ENCODE peak calls at places on chromosomes 12 and 14, in eight cellular contexts. One of them, this sample, is unnamed.

GRCh38 chr12:88549929-88550328 is 30.3 kb downstream of the KITLG start:
- DNase-seq in hepatocyte: no peak
- DNase-seq in MM.1S: no peak
- DNase-seq in HCT116: no peak
- DNase-seq in SK-N-SH: no peak
- DNase-seq in GM23338: no peak
- DNase-seq in OCI-LY7: no peak
- DNase-seq in PC-3: no peak
- DNase-seq in this sample: no peak

GRCh38 chr12:85278598-85279448 is 1.2 kb upstream of the ALX1 start:
- DNase-seq in OCI-LY7: no peak
- DNase-seq in hepatocyte: no peak
- DNase-seq in MM.1S: no peak
- DNase-seq in HCT116: no peak
- DNase-seq in PC-3: no peak
- DNase-seq in GM23338: peak
- DNase-seq in SK-N-SH: no peak
- DNase-seq in this sample: peak

GRCh38 chr14:67133595-67134441 is 55.4 kb upstream of the GARIN2 start:
- DNase-seq in HCT116: no peak
- DNase-seq in SK-N-SH: no peak
- DNase-seq in GM23338: peak
- DNase-seq in OCI-LY7: no peak
- DNase-seq in MM.1S: no peak
- DNase-seq in hepatocyte: no peak
- DNase-seq in PC-3: no peak
- DNase-seq in this sample: no peak

GRCh38 chr12:124500232-124501079 is 67.0 kb downstream of the NCOR2 start:
- DNase-seq in HCT116: no peak
- DNase-seq in PC-3: peak
- DNase-seq in SK-N-SH: no peak
- DNase-seq in GM23338: peak
- DNase-seq in MM.1S: no peak
- DNase-seq in OCI-LY7: no peak
- DNase-seq in hepatocyte: peak
- DNase-seq in this sample: peak

GRCh38 chr12:84043355-84043754 is 869.2 kb downstream of the SLC6A15 start:
- DNase-seq in OCI-LY7: no peak
- DNase-seq in hepatocyte: peak
- DNase-seq in HCT116: no peak
- DNase-seq in MM.1S: no peak
- DNase-seq in SK-N-SH: no peak
- DNase-seq in PC-3: no peak
- DNase-seq in GM23338: no peak
- DNase-seq in this sample: no peak

GRCh38 chr12:130436741-130437501 is 99.2 kb downstream of the PIWIL1 start:
- DNase-seq in MM.1S: no peak
- DNase-seq in PC-3: no peak
- DNase-seq in hepatocyte: no peak
- DNase-seq in SK-N-SH: no peak
- DNase-seq in HCT116: no peak
- DNase-seq in GM23338: no peak
- DNase-seq in OCI-LY7: no peak
- DNase-seq in this sample: no peak

GRCh38 chr12:79371226-79371625 is 319.5 kb downstream of the PAWR start:
- DNase-seq in GM23338: no peak
- DNase-seq in OCI-LY7: no peak
- DNase-seq in HCT116: no peak
- DNase-seq in SK-N-SH: no peak
- DNase-seq in PC-3: no peak
- DNase-seq in hepatocyte: no peak
- DNase-seq in MM.1S: no peak
- DNase-seq in this sample: no peak

GRCh38 chr14:71229875-71230274 is 322.6 kb downstream of the PCNX1 start:
- DNase-seq in GM23338: no peak
- DNase-seq in PC-3: no peak
- DNase-seq in hepatocyte: no peak
- DNase-seq in OCI-LY7: no peak
- DNase-seq in MM.1S: no peak
- DNase-seq in HCT116: no peak
- DNase-seq in SK-N-SH: no peak
- DNase-seq in this sample: no peak

GRCh38 chr14:99248761-99249171 is 23.2 kb downstream of the BCL11B start:
- DNase-seq in hepatocyte: no peak
- DNase-seq in GM23338: no peak
- DNase-seq in OCI-LY7: no peak
- DNase-seq in PC-3: no peak
- DNase-seq in SK-N-SH: no peak
- DNase-seq in MM.1S: no peak
- DNase-seq in HCT116: no peak
- DNase-seq in this sample: no peak

GRCh38 chr14:99246536-99247083 is 25.4 kb downstream of the BCL11B start:
- DNase-seq in OCI-LY7: no peak
- DNase-seq in MM.1S: no peak
- DNase-seq in PC-3: no peak
- DNase-seq in hepatocyte: no peak
- DNase-seq in GM23338: peak
- DNase-seq in SK-N-SH: no peak
- DNase-seq in HCT116: no peak
- DNase-seq in this sample: peak

GRCh38 chr14:99247772-99248171 is 24.2 kb downstream of the BCL11B start:
- DNase-seq in HCT116: no peak
- DNase-seq in OCI-LY7: no peak
- DNase-seq in PC-3: no peak
- DNase-seq in hepatocyte: no peak
- DNase-seq in GM23338: no peak
- DNase-seq in SK-N-SH: no peak
- DNase-seq in MM.1S: no peak
- DNase-seq in this sample: no peak

GRCh38 chr14:99245541-99246511 is 26.2 kb downstream of the BCL11B start:
- DNase-seq in SK-N-SH: no peak
- DNase-seq in hepatocyte: peak
- DNase-seq in HCT116: no peak
- DNase-seq in MM.1S: no peak
- DNase-seq in PC-3: no peak
- DNase-seq in OCI-LY7: no peak
- DNase-seq in GM23338: peak
- DNase-seq in this sample: peak

DNA sequence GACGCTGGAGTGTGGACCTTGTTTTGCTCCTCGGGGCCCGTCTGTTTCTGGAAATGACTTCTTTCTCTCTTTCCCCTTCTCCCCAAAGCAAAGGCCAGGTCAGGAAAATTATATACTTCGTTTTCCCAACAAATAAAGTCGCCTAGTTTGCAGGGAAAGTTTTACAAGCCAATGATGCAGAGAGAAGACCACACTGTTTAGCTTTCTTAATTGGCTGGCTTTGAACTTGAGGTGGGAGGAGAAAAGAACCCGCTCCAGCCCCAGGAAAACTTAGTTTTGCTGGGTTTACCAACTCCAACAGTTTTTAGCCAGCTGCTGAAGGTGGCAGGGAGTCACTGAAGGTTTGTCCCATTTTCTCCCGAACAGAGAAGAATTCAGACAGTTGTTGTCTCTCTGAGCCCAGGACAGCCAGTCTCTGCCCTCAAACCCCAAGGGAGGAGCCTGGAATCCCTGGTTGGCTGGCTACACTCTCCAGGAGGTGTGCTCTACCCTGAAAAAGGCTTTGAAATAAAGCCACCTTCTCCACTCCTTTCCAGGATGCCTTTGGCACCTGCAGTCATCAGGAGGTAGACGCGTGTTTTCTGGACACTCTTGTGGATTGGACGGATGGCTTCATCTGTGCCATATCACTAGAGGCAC is 24.8 kb downstream of the BCL11B start:
- DNase-seq in hepatocyte: no peak
- DNase-seq in MM.1S: no peak
- DNase-seq in OCI-LY7: no peak
- DNase-seq in PC-3: no peak
- DNase-seq in GM23338: peak
- DNase-seq in SK-N-SH: no peak
- DNase-seq in HCT116: no peak
- DNase-seq in this sample: no peak
- H3K4me3 ChIP-seq in hepatocyte: no peak
- H3K4me3 ChIP-seq in MM.1S: no peak
- H3K4me3 ChIP-seq in OCI-LY7: no peak
- H3K4me3 ChIP-seq in PC-3: no peak
- H3K4me3 ChIP-seq in GM23338: peak
- H3K4me3 ChIP-seq in SK-N-SH: no peak
- H3K4me3 ChIP-seq in HCT116: no peak
- H3K4me3 ChIP-seq in this sample: peak

GRCh38 chr14:32007755-32008374 is 69.2 kb upstream of the ARHGAP5 start:
- DNase-seq in SK-N-SH: no peak
- DNase-seq in GM23338: no peak
- DNase-seq in OCI-LY7: no peak
- DNase-seq in HCT116: no peak
- DNase-seq in MM.1S: no peak
- DNase-seq in hepatocyte: no peak
- DNase-seq in PC-3: no peak
- DNase-seq in this sample: no peak

GRCh38 chr14:32009636-32010560 is 67.2 kb upstream of the ARHGAP5 start:
- DNase-seq in HCT116: no peak
- DNase-seq in GM23338: no peak
- DNase-seq in SK-N-SH: no peak
- DNase-seq in hepatocyte: no peak
- DNase-seq in MM.1S: no peak
- DNase-seq in OCI-LY7: no peak
- DNase-seq in PC-3: peak
- DNase-seq in this sample: no peak

GRCh38 chr14:32010561-32011188 is 66.4 kb upstream of the ARHGAP5 start:
- DNase-seq in hepatocyte: peak
- DNase-seq in GM23338: no peak
- DNase-seq in OCI-LY7: no peak
- DNase-seq in MM.1S: no peak
- DNase-seq in PC-3: peak
- DNase-seq in SK-N-SH: peak
- DNase-seq in HCT116: peak
- DNase-seq in this sample: no peak

GRCh38 chr14:32009221-32009620 is 67.9 kb upstream of the ARHGAP5 start:
- DNase-seq in HCT116: no peak
- DNase-seq in GM23338: no peak
- DNase-seq in hepatocyte: no peak
- DNase-seq in SK-N-SH: no peak
- DNase-seq in MM.1S: no peak
- DNase-seq in OCI-LY7: no peak
- DNase-seq in PC-3: no peak
- DNase-seq in this sample: no peak

GRCh38 chr14:32008602-32009193 is 68.4 kb upstream of the ARHGAP5 start:
- DNase-seq in hepatocyte: no peak
- DNase-seq in HCT116: no peak
- DNase-seq in OCI-LY7: no peak
- DNase-seq in MM.1S: no peak
- DNase-seq in PC-3: no peak
- DNase-seq in SK-N-SH: no peak
- DNase-seq in GM23338: no peak
- DNase-seq in this sample: no peak
- TF ChIP-seq CTCF in hepatocyte: no peak
- TF ChIP-seq CTCF in HCT116: no peak
- TF ChIP-seq CTCF in OCI-LY7: no peak
- TF ChIP-seq CTCF in MM.1S: no peak
- TF ChIP-seq CTCF in PC-3: no peak
- TF ChIP-seq CTCF in SK-N-SH: no peak
- TF ChIP-seq CTCF in GM23338: no peak
- TF ChIP-seq CTCF in this sample: no peak

GRCh38 chr12:110112335-110112660 is 11.9 kb upstream of the IFT81 start:
- DNase-seq in hepatocyte: no peak
- DNase-seq in OCI-LY7: no peak
- DNase-seq in HCT116: no peak
- DNase-seq in GM23338: no peak
- DNase-seq in SK-N-SH: no peak
- DNase-seq in PC-3: no peak
- DNase-seq in MM.1S: no peak
- DNase-seq in this sample: no peak

GRCh38 chr12:110109037-110109836 is 14.9 kb upstream of the IFT81 start:
- DNase-seq in HCT116: no peak
- DNase-seq in GM23338: peak
- DNase-seq in hepatocyte: peak
- DNase-seq in MM.1S: no peak
- DNase-seq in SK-N-SH: peak
- DNase-seq in OCI-LY7: no peak
- DNase-seq in PC-3: peak
- DNase-seq in this sample: peak

GRCh38 chr12:110111476-110112334 is 12.5 kb upstream of the IFT81 start:
- DNase-seq in PC-3: no peak
- DNase-seq in hepatocyte: no peak
- DNase-seq in GM23338: no peak
- DNase-seq in OCI-LY7: no peak
- DNase-seq in HCT116: no peak
- DNase-seq in MM.1S: no peak
- DNase-seq in SK-N-SH: no peak
- DNase-seq in this sample: no peak

GRCh38 chr12:110108309-110109036 is 15.7 kb upstream of the IFT81 start:
- DNase-seq in OCI-LY7: no peak
- DNase-seq in MM.1S: no peak
- DNase-seq in hepatocyte: no peak
- DNase-seq in GM23338: no peak
- DNase-seq in SK-N-SH: no peak
- DNase-seq in PC-3: no peak
- DNase-seq in HCT116: no peak
- DNase-seq in this sample: no peak

DNA sequence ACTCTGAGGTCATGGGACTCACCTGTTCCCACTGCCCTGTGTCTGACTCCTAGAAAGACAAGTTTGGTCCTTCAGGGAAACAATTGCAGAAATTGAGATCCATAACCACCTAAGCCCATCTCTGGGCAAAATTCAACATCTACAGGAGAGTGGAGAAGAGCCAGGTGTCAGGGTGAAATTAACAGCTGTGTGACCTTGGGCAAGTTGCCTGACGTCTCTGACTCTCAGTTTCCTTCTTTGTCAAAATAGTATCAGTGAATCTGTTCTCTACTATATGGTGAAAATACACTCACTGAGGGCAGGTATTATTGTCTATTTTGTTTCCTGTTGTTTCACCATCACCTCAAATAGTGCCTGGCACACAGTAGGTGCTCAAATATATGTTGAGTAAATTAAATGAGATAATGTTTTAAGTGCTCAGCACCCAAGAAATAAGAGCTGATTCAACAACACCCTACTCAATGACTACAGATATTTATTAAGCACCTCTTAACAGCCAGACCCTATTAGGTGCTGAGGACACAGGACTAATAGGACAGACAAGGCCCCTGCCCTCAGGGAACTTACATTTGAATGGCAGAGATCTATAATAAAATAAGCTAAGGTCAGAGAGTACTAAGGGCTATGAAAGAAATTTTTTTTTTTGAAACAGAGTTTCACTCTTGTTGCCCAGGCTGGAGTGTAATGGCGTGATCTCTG is 14.2 kb upstream of the IFT81 start:
- DNase-seq in GM23338: no peak
- DNase-seq in SK-N-SH: no peak
- DNase-seq in OCI-LY7: no peak
- DNase-seq in hepatocyte: no peak
- DNase-seq in HCT116: no peak
- DNase-seq in MM.1S: no peak
- DNase-seq in PC-3: no peak
- DNase-seq in this sample: no peak
- TF ChIP-seq EZH2phosphoT487 in GM23338: no peak
- TF ChIP-seq EZH2phosphoT487 in SK-N-SH: no peak
- TF ChIP-seq EZH2phosphoT487 in OCI-LY7: no peak
- TF ChIP-seq EZH2phosphoT487 in hepatocyte: no peak
- TF ChIP-seq EZH2phosphoT487 in HCT116: no peak
- TF ChIP-seq EZH2phosphoT487 in MM.1S: no peak
- TF ChIP-seq EZH2phosphoT487 in PC-3: no peak
- TF ChIP-seq EZH2phosphoT487 in this sample: no peak

GRCh38 chr14:106848330-106849121 is 1322.1 kb downstream of the TMEM121 start:
- DNase-seq in PC-3: peak
- DNase-seq in GM23338: no peak
- DNase-seq in SK-N-SH: no peak
- DNase-seq in hepatocyte: no peak
- DNase-seq in OCI-LY7: peak
- DNase-seq in MM.1S: no peak
- DNase-seq in HCT116: no peak
- DNase-seq in this sample: no peak

GRCh38 chr14:106846218-106846617 is 1319.8 kb downstream of the TMEM121 start:
- DNase-seq in OCI-LY7: peak
- DNase-seq in MM.1S: no peak
- DNase-seq in SK-N-SH: no peak
- DNase-seq in HCT116: no peak
- DNase-seq in PC-3: no peak
- DNase-seq in GM23338: no peak
- DNase-seq in hepatocyte: no peak
- DNase-seq in this sample: no peak

GRCh38 chr14:106845286-106846087 is 1319.1 kb downstream of the TMEM121 start:
- DNase-seq in OCI-LY7: peak
- DNase-seq in GM23338: no peak
- DNase-seq in hepatocyte: no peak
- DNase-seq in PC-3: peak
- DNase-seq in SK-N-SH: peak
- DNase-seq in MM.1S: no peak
- DNase-seq in HCT116: no peak
- DNase-seq in this sample: no peak

DNA sequence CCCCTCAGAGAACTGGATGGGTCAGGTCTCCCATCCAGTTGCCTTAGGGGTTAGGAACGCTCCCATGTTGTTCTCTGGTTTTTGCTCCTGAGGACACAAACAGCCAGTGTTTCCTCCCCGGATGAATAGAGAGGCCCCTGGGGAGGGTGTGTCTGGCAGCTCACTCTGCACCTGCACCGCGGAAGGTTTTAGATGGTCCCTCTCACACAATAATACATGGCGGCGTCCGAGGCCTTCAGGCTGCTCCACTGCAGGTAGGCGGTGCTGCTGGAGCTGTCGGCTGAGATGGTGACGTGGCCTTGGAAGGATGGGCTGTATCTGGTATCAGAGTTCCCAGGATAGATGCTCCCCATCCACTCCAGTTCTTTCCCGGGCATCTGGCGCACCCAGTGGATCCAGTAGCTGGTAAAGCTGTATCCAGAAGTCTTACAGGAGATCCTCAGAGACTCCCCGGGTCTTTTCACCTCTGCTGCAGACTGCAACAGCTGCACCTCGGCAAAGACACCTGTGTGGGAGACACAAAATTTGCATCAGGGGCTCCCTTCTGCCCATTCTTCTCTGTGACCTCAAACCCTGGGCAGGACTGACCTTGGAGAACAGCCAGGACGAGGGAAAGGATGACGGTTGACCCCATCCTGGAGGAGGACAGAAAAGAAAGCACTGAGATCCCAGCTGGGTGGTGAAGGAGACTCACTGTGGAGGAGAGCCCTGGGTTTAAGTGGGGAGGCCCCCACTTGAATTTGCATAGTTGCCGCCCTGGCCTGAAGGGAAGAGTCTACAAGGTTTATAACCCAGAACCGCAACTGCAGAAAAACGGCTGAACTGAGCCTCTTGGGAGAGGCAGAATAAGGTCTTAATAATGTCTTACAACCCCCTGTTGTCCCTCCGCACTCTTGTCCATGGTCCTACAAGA is 1324.8 kb downstream of the TMEM121 start:
- DNase-seq in GM23338: no peak
- DNase-seq in OCI-LY7: peak
- DNase-seq in SK-N-SH: no peak
- DNase-seq in HCT116: no peak
- DNase-seq in MM.1S: peak
- DNase-seq in PC-3: no peak
- DNase-seq in hepatocyte: no peak
- DNase-seq in this sample: no peak
- H3K4me3 ChIP-seq in GM23338: no peak
- H3K4me3 ChIP-seq in OCI-LY7: peak
- H3K4me3 ChIP-seq in SK-N-SH: no peak
- H3K4me3 ChIP-seq in HCT116: no peak
- H3K4me3 ChIP-seq in MM.1S: peak
- H3K4me3 ChIP-seq in PC-3: no peak
- H3K4me3 ChIP-seq in hepatocyte: no peak
- H3K4me3 ChIP-seq in this sample: no peak